ENCODE peak calls at places on chromosome 11, in seven cellular contexts. T is prostate gland, M is IMR-90, O is ovary, W is A549, U is adrenal gland, D is HepG2. L is an unnamed sample. For H3K4me1, the result is how much of the 10 kb centered on the place peaks cover.

GRCh38 chr11:129324533-129325175 is 51.0 kb upstream of the BARX2 start:
- DNase-seq in T (no peak), M (no peak), O (no peak), W (peak), U (no peak), D (peak), L (no peak)

GRCh38 chr11:67373916-67374570 is 645 bp upstream of the CLCF1 start:
- DNase-seq in T (peak), M (peak), O (peak), W (peak), U (peak), D (peak), L (peak)

GRCh38 chr11:75389925-75390324 is 9.4 kb upstream of the RPS3 start:
- DNase-seq in T (no peak), M (no peak), O (no peak), W (no peak), U (no peak), D (no peak), L (no peak)

GRCh38 chr11:67705264-67705663 is 30.8 kb upstream of the ALDH3B2 start:
- DNase-seq in T (no peak), M (no peak), O (no peak), W (no peak), U (no peak), D (no peak), L (no peak)

GRCh38 chr11:99739464-99740089 is 718.8 kb downstream of the CNTN5 start:
- DNase-seq in T (no peak), M (peak), O (no peak), W (peak), U (no peak), D (peak), L (no peak)

GRCh38 chr11:110896358-110896757 is 184.1 kb upstream of the ARHGAP20 start:
- DNase-seq in T (no peak), M (peak), O (no peak), W (no peak), U (peak), D (no peak), L (no peak)

GRCh38 chr11:125561924-125562323 is 7.4 kb upstream of the EI24 start:
- DNase-seq in T (no peak), M (no peak), O (no peak), W (no peak), U (no peak), D (no peak), L (no peak)

GRCh38 chr11:45635907-45636306 is 29.5 kb downstream of the CHST1 start:
- DNase-seq in T (no peak), M (no peak), O (no peak), W (no peak), U (no peak), D (no peak), L (no peak)

GRCh38 chr11:46142561-46142960 is 21.3 kb upstream of the PHF21A start:
- DNase-seq in T (no peak), M (no peak), O (no peak), W (no peak), U (no peak), D (no peak), L (no peak)

GRCh38 chr11:77146261-77147035 is 18.4 kb downstream of the MYO7A start:
- DNase-seq in T (no peak), M (no peak), O (no peak), W (no peak), U (no peak), D (no peak), L (no peak)

GRCh38 chr11:3735827-3736226 is 61.5 kb downstream of the NUP98 start:
- DNase-seq in T (no peak), M (peak), O (no peak), W (no peak), U (no peak), D (no peak), L (no peak)

GRCh38 chr11:107446822-107447431 is 10.7 kb downstream of the CWF19L2 start:
- DNase-seq in T (no peak), M (no peak), O (no peak), W (no peak), U (no peak), D (no peak), L (no peak)

GRCh38 chr11:110453684-110454354 is 24.1 kb downstream of the FDX1 start:
- DNase-seq in T (no peak), M (no peak), O (no peak), W (no peak), U (no peak), D (no peak), L (no peak)

GRCh38 chr11:119790476-119790875 is 61.5 kb upstream of the NECTIN1 start:
- DNase-seq in T (no peak), M (no peak), O (no peak), W (no peak), U (no peak), D (no peak), L (no peak)

GRCh38 chr11:46338988-46339666 is 8.1 kb upstream of the DGKZ start:
- DNase-seq in T (peak), M (no peak), O (no peak), W (no peak), U (no peak), D (no peak), L (no peak)

GRCh38 chr11:47571895-47572294 is 6.5 kb downstream of the PTPMT1 start:
- DNase-seq in T (no peak), M (peak), O (no peak), W (no peak), U (no peak), D (no peak), L (no peak)

GRCh38 chr11:66546368-66546965 is at the start of gene ACTN3:
- DNase-seq in T (peak), M (no peak), O (peak), W (no peak), U (peak), D (peak), L (peak)

GRCh38 chr11:126790550-126790981 is 210.0 kb downstream of the KIRREL3 start:
- DNase-seq in T (no peak), M (peak), O (no peak), W (no peak), U (no peak), D (no peak), L (no peak)

GRCh38 chr11:66676931-66677598 is 622 bp downstream of the RBM4B start:
- DNase-seq in T (no peak), M (peak), O (no peak), W (no peak), U (no peak), D (no peak), L (no peak)

GRCh38 chr11:7486731-7487130 is 1.4 kb downstream of the OLFML1 start:
- DNase-seq in T (no peak), M (no peak), O (peak), W (no peak), U (no peak), D (no peak), L (peak)

GRCh38 chr11:7487360-7487759 is 2.1 kb downstream of the OLFML1 start:
- DNase-seq in T (no peak), M (no peak), O (no peak), W (no peak), U (no peak), D (no peak), L (no peak)

GRCh38 chr11:7484645-7485044 is 661 bp upstream of the OLFML1 start:
- DNase-seq in T (no peak), M (no peak), O (no peak), W (no peak), U (no peak), D (no peak), L (no peak)

GRCh38 chr11:7485136-7485853 is at the start of gene OLFML1:
- DNase-seq in T (no peak), M (no peak), O (peak), W (no peak), U (no peak), D (peak), L (peak)

GRCh38 chr11:7485854-7486425 is 634 bp downstream of the OLFML1 start:
- DNase-seq in T (no peak), M (no peak), O (no peak), W (no peak), U (no peak), D (no peak), L (no peak)
- H3K4me3 ChIP-seq in T (peak), M (no peak), O (peak), W (no peak), U (no peak), D (peak), L (peak)

DNA sequence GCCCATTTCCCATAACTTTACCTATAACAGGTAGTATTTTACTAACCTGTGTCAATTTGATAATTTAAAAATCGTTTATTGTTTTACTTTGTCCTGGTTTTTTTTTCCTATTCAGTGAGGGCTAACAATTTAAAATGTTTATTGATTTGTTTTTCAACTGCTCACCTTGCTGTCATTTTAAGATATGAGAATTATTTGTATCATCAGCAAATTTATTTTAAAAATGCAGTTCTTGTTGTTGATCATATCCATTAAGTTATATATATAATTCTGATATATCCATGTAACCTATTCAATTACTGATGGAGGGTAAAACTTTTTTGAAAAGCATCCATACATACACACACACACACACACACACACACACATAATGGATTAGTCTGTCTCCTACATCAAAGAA is 24.8 kb downstream of the RRAS2 start:
- DNase-seq in T (no peak), M (no peak), O (no peak), W (no peak), U (no peak), D (no peak), L (no peak)
- H3K4me1 ChIP-seq in T (under half), M (under half), O (under half), W (under half), U (under half), D (under half), L (under half)

GRCh38 chr11:10858505-10859360 is 880 bp upstream of the ZBED5 start:
- DNase-seq in T (peak), M (peak), O (no peak), W (no peak), U (peak), D (peak), L (peak)
- TF ChIP-seq POLR2A in T (no peak), M (no peak), O (no peak), W (peak), U (no peak), D (no peak), L (no peak)

GRCh38 chr11:86421976-86422770 is 47.5 kb downstream of the CCDC81 start:
- DNase-seq in T (no peak), M (no peak), O (no peak), W (no peak), U (no peak), D (no peak), L (no peak)
- H3K4me3 ChIP-seq in T (no peak), M (no peak), O (no peak), W (no peak), U (no peak), D (no peak), L (no peak)

GRCh38 chr11:122138759-122139594 is 23.0 kb upstream of the BLID start:
- DNase-seq in T (no peak), M (peak), O (no peak), W (no peak), U (no peak), D (no peak), L (no peak)
- H3K4me1 ChIP-seq in T (under half), M (under half), O (under half), W (half or more), U (under half), D (under half), L (under half)

DNA sequence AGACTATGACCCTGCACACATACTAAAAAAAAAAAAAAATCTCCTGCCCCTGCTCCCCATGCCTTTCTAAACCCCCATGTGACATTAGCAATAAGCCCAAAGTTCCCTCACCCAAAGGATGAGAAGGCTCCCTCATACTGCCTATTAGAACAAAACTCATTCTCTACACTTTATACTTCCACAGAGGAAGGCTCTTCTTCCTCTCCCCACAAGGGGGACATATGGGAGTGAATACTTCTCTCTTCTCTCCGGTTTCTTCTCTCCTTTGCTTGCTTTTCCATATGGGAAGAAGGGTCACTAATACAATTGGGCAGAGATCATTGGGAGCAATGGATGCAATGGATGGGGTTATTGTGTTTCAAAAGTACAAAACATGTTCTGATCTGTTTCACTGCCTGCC is 3.3 kb downstream of the OR52L1 start:
- DNase-seq in T (no peak), M (no peak), O (no peak), W (no peak), U (no peak), D (no peak), L (no peak)
- TF ChIP-seq POLR2A in T (no peak), M (no peak), O (no peak), W (no peak), U (no peak), D (no peak), L (no peak)

DNA sequence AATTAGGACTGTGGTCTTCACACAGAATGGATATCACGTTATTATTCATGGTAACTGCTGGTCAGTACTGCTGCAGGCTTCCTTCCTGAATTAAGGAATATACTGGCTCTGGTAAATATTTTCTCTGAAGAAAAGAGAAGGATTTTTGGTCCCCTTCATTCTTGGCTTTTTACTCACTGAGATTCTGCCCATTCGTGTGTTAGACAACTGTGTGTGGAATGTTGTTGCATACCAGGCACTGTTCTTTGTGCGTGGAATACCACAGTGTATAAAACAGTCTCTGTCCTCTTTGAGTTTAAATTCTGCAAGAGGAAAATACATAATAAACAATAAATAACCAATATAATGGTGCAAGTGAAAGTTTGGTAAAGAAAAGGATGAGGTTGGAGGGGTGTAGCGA is 80.3 kb downstream of the ALX4 start:
- DNase-seq in T (no peak), M (peak), O (no peak), W (no peak), U (no peak), D (no peak), L (no peak)
- H3K4me3 ChIP-seq in T (no peak), M (no peak), O (no peak), W (no peak), U (no peak), D (no peak), L (no peak)